ENCODE peak calls at places on chromosomes 2 and 18, in six cellular contexts. G is stimulated activated naive CD8-positive, alpha-beta T cell treated with anti-CD3 and anti-CD28 coated beads, Interleukin-15, Interleukin-2, amounts not matched to agents 100 U/mL and 50 U/mL, for 24 hours; L is sciatic nerve; D is stimulated activated CD4-positive, alpha-beta T cell treated with anti-CD3 and anti-CD28 coated beads, Interleukin-15, amount 100 ng/mL, for 1 hour; N is endothelial cell; R is fibroblast of mammary gland. V is an unnamed sample.
A peak's percentile ranks its signal among the peaks of the same experiment; 100 is the strongest.

GRCh38 chr2:200795044-200795443 is 16.7 kb upstream of the BZW1 start:
- DNase-seq in G (no peak), D (no peak), L (no peak), N (no peak), R (peak; percentile 73), V (no peak)

GRCh38 chr18:23992119-23992940 is 22.2 kb upstream of the TTC39C start:
- DNase-seq in N (no peak), D (no peak), G (no peak), R (no peak), L (no peak), V (no peak)

GRCh38 chr2:69962986-69963730 is 1.7 kb upstream of the ASPRV1 start:
- DNase-seq in G (no peak), R (no peak), N (no peak), D (no peak), L (no peak), V (no peak)

GRCh38 chr2:189402932-189403331 is 38.3 kb upstream of the WDR75 start:
- DNase-seq in D (no peak), R (peak; percentile 70), L (no peak), G (no peak), N (no peak), V (no peak)

GRCh38 chr18:78978336-78979057 is 1.1 kb upstream of the SALL3 start:
- DNase-seq in D (no peak), R (peak; percentile 7), L (no peak), N (no peak), G (peak; percentile 8), V (no peak)

GRCh38 chr18:57221084-57221483 is 74.2 kb downstream of the BOD1L2 start:
- DNase-seq in L (no peak), G (no peak), N (no peak), D (no peak), R (no peak), V (no peak)

GRCh38 chr18:56851774-56852173 is 200.6 kb downstream of the WDR7 start:
- DNase-seq in R (no peak), G (no peak), N (no peak), D (no peak), L (no peak), V (no peak)

GRCh38 chr2:231287696-231288095 is 89.3 kb downstream of the ARMC9 start:
- DNase-seq in D (no peak), R (no peak), N (no peak), L (no peak), G (no peak), V (no peak)

GRCh38 chr2:127089466-127090235 is 17.3 kb downstream of the BIN1 start:
- DNase-seq in R (no peak), D (no peak), L (no peak), N (no peak), G (no peak), V (no peak)

GRCh38 chr2:30775833-30776232 is 31.4 kb downstream of the CAPN13 start:
- DNase-seq in L (no peak), G (no peak), D (no peak), R (no peak), N (peak; percentile 15), V (no peak)

GRCh38 chr2:236399409-236399808 is 135.2 kb upstream of the ASB18 start:
- DNase-seq in G (no peak), N (no peak), D (no peak), L (no peak), R (no peak), V (no peak)

GRCh38 chr2:23153484-23153883 is 231.5 kb upstream of the KLHL29 start:
- DNase-seq in N (no peak), D (no peak), R (no peak), L (no peak), G (no peak), V (no peak)

GRCh38 chr2:100281521-100282438 is 40.5 kb downstream of the LONRF2 start:
- DNase-seq in N (no peak), R (peak; percentile 94), D (no peak), G (no peak), L (no peak), V (no peak)

GRCh38 chr2:130846686-130847375 is 10.1 kb downstream of the ARHGEF4 start:
- DNase-seq in D (no peak), G (no peak), N (no peak), L (no peak), R (no peak), V (no peak)

GRCh38 chr2:172009823-172010222 is 10.1 kb downstream of the METAP1D start:
- DNase-seq in D (no peak), G (no peak), R (no peak), L (no peak), N (no peak), V (no peak)

GRCh38 chr2:231326404-231326803 is 69.1 kb upstream of the B3GNT7 start:
- DNase-seq in R (no peak), N (no peak), L (no peak), G (no peak), D (no peak), V (no peak)

GRCh38 chr2:31430439-31431165 is 16.1 kb upstream of the XDH start:
- DNase-seq in N (no peak), D (no peak), R (no peak), L (no peak), G (no peak), V (no peak)

GRCh38 chr2:196453613-196454047 is 185.9 kb upstream of the CCDC150 start:
- DNase-seq in D (no peak), L (no peak), G (peak; percentile 55), N (peak; percentile 58), R (peak; percentile 71), V (no peak)

GRCh38 chr2:17309741-17310339 is 208.4 kb downstream of the RAD51AP2 start:
- DNase-seq in L (no peak), G (peak; percentile 5), D (no peak), R (peak; percentile 54), N (peak; percentile 73), V (peak; percentile 48)

GRCh38 chr2:111912547-111912946 is 14.1 kb downstream of the MERTK start:
- DNase-seq in R (no peak), L (no peak), G (no peak), D (no peak), N (no peak), V (no peak)

GRCh38 chr2:30232801-30233130 is 1.4 kb downstream of the LBH start:
- DNase-seq in L (no peak), R (no peak), D (no peak), G (peak; percentile 44), N (no peak), V (no peak)

GRCh38 chr2:116874021-116874420 is 940.5 kb upstream of the DDX18 start:
- DNase-seq in N (no peak), D (no peak), G (no peak), L (no peak), R (no peak), V (no peak)

GRCh38 chr2:62662548-62662947 is 43.0 kb upstream of the EHBP1 start:
- DNase-seq in L (no peak), G (no peak), N (no peak), D (no peak), R (no peak), V (no peak)

GRCh38 chr2:198309673-198310280 is 505.4 kb downstream of the PLCL1 start:
- DNase-seq in R (peak; percentile 55), G (peak; percentile 64), D (peak; percentile 20), N (peak; percentile 72), L (no peak), V (peak; percentile 29)

GRCh38 chr2:178482437-178482836 is 2.2 kb downstream of the PLEKHA3 start:
- DNase-seq in D (no peak), R (peak; percentile 15), L (no peak), G (no peak), N (no peak), V (no peak)

GRCh38 chr2:12579018-12579417 is 137.7 kb upstream of the TRIB2 start:
- DNase-seq in D (no peak), L (no peak), R (no peak), N (no peak), G (no peak), V (no peak)

GRCh38 chr2:27115485-27115884 is 3.4 kb downstream of the CGREF1 start:
- DNase-seq in D (no peak), N (no peak), L (no peak), R (peak; percentile 17), G (no peak), V (no peak)

GRCh38 chr2:239599299-239599698 is 198.5 kb upstream of the HDAC4 start:
- DNase-seq in G (no peak), R (no peak), L (peak; percentile 45), N (no peak), D (no peak), V (peak; percentile 7)

GRCh38 chr2:73981081-73981968 is 3.4 kb upstream of the TET3 start:
- DNase-seq in G (peak; percentile 67), N (peak; percentile 46), D (no peak), L (no peak), R (peak; percentile 37), V (no peak)

GRCh38 chr2:218291318-218291933 is 877 bp downstream of the TMBIM1 start:
- DNase-seq in G (no peak), R (peak; percentile 43), N (no peak), L (no peak), D (no peak), V (no peak)